ENCODE peak calls at places on chromosomes 2 and 18, in seven cellular contexts. One of them, this sample, is unnamed.

GRCh38 chr2:84022810-84023431 is 436.2 kb downstream of the SUCLG1 start:
- DNase-seq in SK-N-SH: peak
- DNase-seq in A172: peak
- DNase-seq in GM20000: peak
- DNase-seq in Calu3: peak
- DNase-seq in ELR: peak
- DNase-seq in NCI-H748 treated with DMSO at 0.1 percent for 48 hours: peak
- DNase-seq in this sample: peak

GRCh38 chr2:218221015-218221414 is 4.0 kb downstream of the ARPC2 start:
- DNase-seq in ELR: no peak
- DNase-seq in SK-N-SH: peak
- DNase-seq in A172: no peak
- DNase-seq in GM20000: no peak
- DNase-seq in NCI-H748 treated with DMSO at 0.1 percent for 48 hours: no peak
- DNase-seq in Calu3: no peak
- DNase-seq in this sample: no peak

GRCh38 chr2:149579972-149580882 is 7.3 kb downstream of the MMADHC start:
- DNase-seq in GM20000: no peak
- DNase-seq in Calu3: no peak
- DNase-seq in NCI-H748 treated with DMSO at 0.1 percent for 48 hours: no peak
- DNase-seq in A172: peak
- DNase-seq in ELR: peak
- DNase-seq in SK-N-SH: no peak
- DNase-seq in this sample: no peak

GRCh38 chr2:52404866-52405265 is 1362.7 kb upstream of the CHAC2 start:
- DNase-seq in ELR: no peak
- DNase-seq in Calu3: no peak
- DNase-seq in GM20000: no peak
- DNase-seq in A172: no peak
- DNase-seq in SK-N-SH: no peak
- DNase-seq in NCI-H748 treated with DMSO at 0.1 percent for 48 hours: no peak
- DNase-seq in this sample: no peak

GRCh38 chr2:10707831-10708230 is 13.6 kb upstream of the ATP6V1C2 start:
- DNase-seq in ELR: no peak
- DNase-seq in Calu3: no peak
- DNase-seq in GM20000: no peak
- DNase-seq in NCI-H748 treated with DMSO at 0.1 percent for 48 hours: no peak
- DNase-seq in SK-N-SH: no peak
- DNase-seq in A172: no peak
- DNase-seq in this sample: no peak

GRCh38 chr2:180876506-180876905 is 103.9 kb upstream of the UBE2E3 start:
- DNase-seq in Calu3: no peak
- DNase-seq in GM20000: no peak
- DNase-seq in SK-N-SH: no peak
- DNase-seq in NCI-H748 treated with DMSO at 0.1 percent for 48 hours: no peak
- DNase-seq in ELR: no peak
- DNase-seq in A172: no peak
- DNase-seq in this sample: no peak

GRCh38 chr18:25815659-25816058 is 274.8 kb downstream of the SS18 start:
- DNase-seq in ELR: no peak
- DNase-seq in NCI-H748 treated with DMSO at 0.1 percent for 48 hours: no peak
- DNase-seq in GM20000: no peak
- DNase-seq in Calu3: no peak
- DNase-seq in A172: no peak
- DNase-seq in SK-N-SH: peak
- DNase-seq in this sample: no peak

GRCh38 chr2:233901884-233902283 is 15.3 kb upstream of the TRPM8 start:
- DNase-seq in ELR: no peak
- DNase-seq in A172: no peak
- DNase-seq in SK-N-SH: no peak
- DNase-seq in NCI-H748 treated with DMSO at 0.1 percent for 48 hours: no peak
- DNase-seq in Calu3: no peak
- DNase-seq in GM20000: no peak
- DNase-seq in this sample: no peak

GRCh38 chr2:62221141-62221540 is 25.2 kb downstream of the B3GNT2 start:
- DNase-seq in ELR: peak
- DNase-seq in GM20000: no peak
- DNase-seq in SK-N-SH: no peak
- DNase-seq in NCI-H748 treated with DMSO at 0.1 percent for 48 hours: peak
- DNase-seq in Calu3: no peak
- DNase-seq in A172: no peak
- DNase-seq in this sample: peak

GRCh38 chr18:48152549-48152948 is 222.1 kb upstream of the SMAD2 start:
- DNase-seq in A172: peak
- DNase-seq in SK-N-SH: no peak
- DNase-seq in GM20000: no peak
- DNase-seq in NCI-H748 treated with DMSO at 0.1 percent for 48 hours: no peak
- DNase-seq in Calu3: no peak
- DNase-seq in ELR: peak
- DNase-seq in this sample: peak

GRCh38 chr2:33498291-33498956 is 22.0 kb downstream of the RASGRP3 start:
- DNase-seq in SK-N-SH: no peak
- DNase-seq in GM20000: no peak
- DNase-seq in A172: no peak
- DNase-seq in ELR: peak
- DNase-seq in Calu3: no peak
- DNase-seq in NCI-H748 treated with DMSO at 0.1 percent for 48 hours: no peak
- DNase-seq in this sample: peak

GRCh38 chr2:223560704-223561435 is 41.3 kb downstream of the SCG2 start:
- DNase-seq in SK-N-SH: no peak
- DNase-seq in Calu3: no peak
- DNase-seq in GM20000: no peak
- DNase-seq in NCI-H748 treated with DMSO at 0.1 percent for 48 hours: peak
- DNase-seq in ELR: peak
- DNase-seq in A172: peak
- DNase-seq in this sample: peak

GRCh38 chr2:60429681-60430080 is 123.8 kb downstream of the BCL11A start:
- DNase-seq in Calu3: no peak
- DNase-seq in ELR: no peak
- DNase-seq in NCI-H748 treated with DMSO at 0.1 percent for 48 hours: no peak
- DNase-seq in GM20000: no peak
- DNase-seq in A172: no peak
- DNase-seq in SK-N-SH: no peak
- DNase-seq in this sample: no peak

GRCh38 chr2:129719335-129719734 is 260.1 kb upstream of the RAB6C start:
- DNase-seq in ELR: no peak
- DNase-seq in GM20000: no peak
- DNase-seq in Calu3: no peak
- DNase-seq in SK-N-SH: no peak
- DNase-seq in A172: no peak
- DNase-seq in NCI-H748 treated with DMSO at 0.1 percent for 48 hours: no peak
- DNase-seq in this sample: no peak

GRCh38 chr18:34122724-34123334 is 101.9 kb downstream of the NOL4 start:
- DNase-seq in GM20000: peak
- DNase-seq in Calu3: peak
- DNase-seq in ELR: peak
- DNase-seq in A172: peak
- DNase-seq in NCI-H748 treated with DMSO at 0.1 percent for 48 hours: peak
- DNase-seq in SK-N-SH: peak
- DNase-seq in this sample: peak

GRCh38 chr2:22037274-22037673 is 913.5 kb downstream of the TDRD15 start:
- DNase-seq in ELR: no peak
- DNase-seq in Calu3: no peak
- DNase-seq in GM20000: no peak
- DNase-seq in A172: no peak
- DNase-seq in NCI-H748 treated with DMSO at 0.1 percent for 48 hours: no peak
- DNase-seq in SK-N-SH: no peak
- DNase-seq in this sample: no peak

GRCh38 chr18:61394983-61395382 is 61.8 kb downstream of the CDH20 start:
- DNase-seq in NCI-H748 treated with DMSO at 0.1 percent for 48 hours: no peak
- DNase-seq in ELR: no peak
- DNase-seq in A172: no peak
- DNase-seq in SK-N-SH: no peak
- DNase-seq in GM20000: no peak
- DNase-seq in Calu3: no peak
- DNase-seq in this sample: no peak

GRCh38 chr2:53740170-53740569 is 27.4 kb upstream of the CHAC2 start:
- DNase-seq in NCI-H748 treated with DMSO at 0.1 percent for 48 hours: no peak
- DNase-seq in Calu3: no peak
- DNase-seq in ELR: peak
- DNase-seq in SK-N-SH: peak
- DNase-seq in GM20000: no peak
- DNase-seq in A172: peak
- DNase-seq in this sample: peak

GRCh38 chr2:180306346-180306745 is 299.2 kb upstream of the CWC22 start:
- DNase-seq in NCI-H748 treated with DMSO at 0.1 percent for 48 hours: no peak
- DNase-seq in Calu3: no peak
- DNase-seq in ELR: no peak
- DNase-seq in GM20000: no peak
- DNase-seq in SK-N-SH: no peak
- DNase-seq in A172: no peak
- DNase-seq in this sample: no peak

GRCh38 chr2:105950521-105951389 is 206.0 kb downstream of the NCK2 start:
- DNase-seq in SK-N-SH: no peak
- DNase-seq in Calu3: no peak
- DNase-seq in GM20000: no peak
- DNase-seq in A172: no peak
- DNase-seq in ELR: peak
- DNase-seq in NCI-H748 treated with DMSO at 0.1 percent for 48 hours: no peak
- DNase-seq in this sample: no peak

GRCh38 chr18:26971327-26971918 is 105.9 kb upstream of the AQP4 start:
- DNase-seq in ELR: no peak
- DNase-seq in NCI-H748 treated with DMSO at 0.1 percent for 48 hours: no peak
- DNase-seq in Calu3: no peak
- DNase-seq in GM20000: no peak
- DNase-seq in SK-N-SH: no peak
- DNase-seq in A172: no peak
- DNase-seq in this sample: peak

GRCh38 chr2:238988105-238988504 is 140.2 kb downstream of the TWIST2 start:
- DNase-seq in ELR: no peak
- DNase-seq in A172: no peak
- DNase-seq in Calu3: no peak
- DNase-seq in SK-N-SH: peak
- DNase-seq in NCI-H748 treated with DMSO at 0.1 percent for 48 hours: no peak
- DNase-seq in GM20000: no peak
- DNase-seq in this sample: no peak

GRCh38 chr18:33802955-33803354 is 224.9 kb downstream of the ASXL3 start:
- DNase-seq in SK-N-SH: no peak
- DNase-seq in ELR: no peak
- DNase-seq in GM20000: no peak
- DNase-seq in A172: no peak
- DNase-seq in Calu3: peak
- DNase-seq in NCI-H748 treated with DMSO at 0.1 percent for 48 hours: peak
- DNase-seq in this sample: no peak

GRCh38 chr2:96633641-96634040 is 4.5 kb downstream of the KANSL3 start:
- DNase-seq in Calu3: no peak
- DNase-seq in NCI-H748 treated with DMSO at 0.1 percent for 48 hours: no peak
- DNase-seq in SK-N-SH: no peak
- DNase-seq in GM20000: no peak
- DNase-seq in A172: no peak
- DNase-seq in ELR: no peak
- DNase-seq in this sample: no peak

GRCh38 chr18:35267161-35267651 is 22.8 kb downstream of the ZSCAN30 start:
- DNase-seq in GM20000: peak
- DNase-seq in ELR: no peak
- DNase-seq in A172: no peak
- DNase-seq in NCI-H748 treated with DMSO at 0.1 percent for 48 hours: peak
- DNase-seq in Calu3: no peak
- DNase-seq in SK-N-SH: peak
- DNase-seq in this sample: no peak

GRCh38 chr18:61583548-61583947 is 250.3 kb downstream of the CDH20 start:
- DNase-seq in ELR: no peak
- DNase-seq in GM20000: no peak
- DNase-seq in SK-N-SH: no peak
- DNase-seq in A172: no peak
- DNase-seq in Calu3: no peak
- DNase-seq in NCI-H748 treated with DMSO at 0.1 percent for 48 hours: no peak
- DNase-seq in this sample: no peak

This sample was measured in MCF 10A.